ENCODE peak calls at places on chromosomes 13 and 19, in seven cellular contexts. I is Peyer's patch, S is GM12878, B is heart right ventricle, Z is mesenteric fat pad, W is left kidney, U is GM04503. R is an unnamed sample.

GRCh38 chr13:50357586-50358118 is 342.4 kb downstream of the KCNRG start:
- DNase-seq in I (no peak), S (no peak), B (peak), Z (no peak), W (peak), U (peak), R (no peak)

GRCh38 chr13:112893570-112894422 is 75.2 kb upstream of the MCF2L start:
- DNase-seq in I (peak), S (no peak), B (no peak), Z (no peak), W (peak), U (no peak), R (no peak)

GRCh38 chr19:3586124-3586626 is 897 bp downstream of the GIPC3 start:
- DNase-seq in I (no peak), S (no peak), B (no peak), Z (no peak), W (peak), U (no peak), R (no peak)

GRCh38 chr13:75902166-75903104 is 266.3 kb downstream of the LMO7 start:
- DNase-seq in I (no peak), S (no peak), B (no peak), Z (no peak), W (no peak), U (no peak), R (no peak)

GRCh38 chr19:16527971-16528521 is 14.2 kb downstream of the CHERP start:
- DNase-seq in I (peak), S (no peak), B (no peak), Z (no peak), W (no peak), U (no peak), R (no peak)

GRCh38 chr19:14544977-14545715 is 15.8 kb downstream of the TECR start:
- DNase-seq in I (peak), S (no peak), B (peak), Z (no peak), W (no peak), U (no peak), R (no peak)

GRCh38 chr13:98509271-98510155 is 67.4 kb downstream of the STK24 start:
- DNase-seq in I (peak), S (peak), B (peak), Z (no peak), W (no peak), U (peak), R (peak)

GRCh38 chr13:42593719-42594012 is 19.7 kb downstream of the TNFSF11 start:
- DNase-seq in I (no peak), S (no peak), B (no peak), Z (no peak), W (no peak), U (no peak), R (no peak)

GRCh38 chr13:64276232-64276631 is 2860.6 kb upstream of the PCDH20 start:
- DNase-seq in I (no peak), S (no peak), B (no peak), Z (no peak), W (no peak), U (no peak), R (no peak)

GRCh38 chr19:20051841-20052768 is 12.8 kb upstream of the ZNF682 start:
- DNase-seq in I (peak), S (peak), B (peak), Z (peak), W (peak), U (peak), R (peak)

GRCh38 chr13:109586509-109587346 is 199.7 kb downstream of the IRS2 start:
- DNase-seq in I (peak), S (no peak), B (no peak), Z (no peak), W (no peak), U (no peak), R (no peak)

GRCh38 chr13:37134411-37135041 is 29.1 kb upstream of the CSNK1A1L start:
- DNase-seq in I (no peak), S (no peak), B (no peak), Z (no peak), W (peak), U (peak), R (no peak)

GRCh38 chr13:109072505-109072904 is 443.1 kb downstream of the MYO16 start:
- DNase-seq in I (no peak), S (no peak), B (no peak), Z (no peak), W (no peak), U (no peak), R (no peak)

GRCh38 chr13:25170554-25171107 is 1.5 kb downstream of the AMER2 start:
- DNase-seq in I (no peak), S (no peak), B (no peak), Z (no peak), W (peak), U (no peak), R (peak)